ENCODE peak calls at places on chromosomes 1 and 21, in ten cellular contexts. A is epithelial cell of esophagus; G is fibroblast of gingiva; B is amniotic stem cell; C is HL-60; T is LoVo; V is activated CD4-positive, alpha-beta T cell treated with anti-CD3 and anti-CD28 coated beads for 36 hours; U is skeletal muscle cell; H is HEK293T; Z is nephron progenitor cell. D is an unnamed sample.

GRCh38 chr21:35438643-35439404 is 389.7 kb upstream of the RUNX1 start:
- DNase-seq in A (peak; percentile 57), G (no peak), B (no peak), C (peak; percentile 22), T (peak; percentile 1), V (peak; percentile 46), U (no peak), H (no peak), Z (no peak), D (peak; percentile 61)

GRCh38 chr21:46639489-46640386 is 4.3 kb downstream of the PRMT2 start:
- DNase-seq in A (peak; percentile 40), G (peak; percentile 24), B (no peak), C (no peak), T (peak; percentile 9), V (no peak), U (no peak), H (no peak), Z (no peak), D (no peak)

GRCh38 chr1:227946624-227947424 is 908 bp downstream of the WNT9A start:
- DNase-seq in A (peak; percentile 85), G (peak; percentile 45), B (peak; percentile 49), C (peak; percentile 41), T (peak; percentile 86), V (peak; percentile 78), U (peak; percentile 9), H (peak; percentile 90), Z (peak; percentile 82), D (peak; percentile 63)

GRCh38 chr1:1891349-1892078 is 627 bp upstream of the GNB1 start:
- DNase-seq in A (peak; percentile 41), G (peak; percentile 53), B (peak; percentile 20), C (peak; percentile 76), T (peak; percentile 57), V (peak; percentile 78), U (no peak), H (peak; percentile 60), Z (peak; percentile 70), D (peak; percentile 48)

GRCh38 chr21:36749935-36750578 is 51.1 kb downstream of the SIM2 start:
- DNase-seq in A (no peak), G (no peak), B (no peak), C (no peak), T (no peak), V (no peak), U (no peak), H (no peak), Z (peak; percentile 40), D (no peak)

GRCh38 chr1:241485554-241485992 is 34.0 kb downstream of the FH start:
- DNase-seq in A (peak; percentile 28), G (no peak), B (no peak), C (no peak), T (peak; percentile 8), V (no peak), U (no peak), H (no peak), Z (no peak), D (peak; percentile 39)

GRCh38 chr1:178528219-178528962 is 15.5 kb downstream of the TEX35 start:
- DNase-seq in A (no peak), G (no peak), B (no peak), C (no peak), T (no peak), V (no peak), U (no peak), H (no peak), Z (no peak), D (no peak)

GRCh38 chr1:31639543-31639942 is 5.1 kb downstream of the PEF1 start:
- DNase-seq in A (peak; percentile 89), G (peak; percentile 56), B (no peak), C (peak; percentile 75), T (no peak), V (no peak), U (peak; percentile 49), H (no peak), Z (no peak), D (no peak)

GRCh38 chr1:84856871-84857270 is 36.1 kb downstream of the LPAR3 start:
- DNase-seq in A (no peak), G (no peak), B (no peak), C (no peak), T (no peak), V (no peak), U (no peak), H (no peak), Z (no peak), D (no peak)

GRCh38 chr1:55893155-55893554 is 678.0 kb upstream of the USP24 start:
- DNase-seq in A (peak; percentile 69), G (peak; percentile 58), B (no peak), C (peak; percentile 13), T (peak; percentile 59), V (no peak), U (peak; percentile 30), H (peak; percentile 49), Z (no peak), D (peak; percentile 36)

GRCh38 chr1:117570988-117571409 is 34.8 kb upstream of the TENT5C start:
- DNase-seq in A (peak; percentile 35), G (no peak), B (no peak), C (no peak), T (peak; percentile 14), V (no peak), U (no peak), H (no peak), Z (no peak), D (no peak)

GRCh38 chr21:17853393-17854275 is 34.5 kb upstream of the C21orf91 start:
- DNase-seq in A (no peak), G (no peak), B (no peak), C (no peak), T (no peak), V (no peak), U (no peak), H (no peak), Z (no peak), D (no peak)

GRCh38 chr1:51863384-51863783 is 15.1 kb downstream of the NRDC start:
- DNase-seq in A (no peak), G (no peak), B (no peak), C (no peak), T (no peak), V (no peak), U (no peak), H (no peak), Z (no peak), D (no peak)

GRCh38 chr1:21781971-21782867 is 730 bp downstream of the USP48 start:
- DNase-seq in A (peak; percentile 71), G (peak; percentile 55), B (peak; percentile 32), C (peak; percentile 77), T (peak; percentile 42), V (peak; percentile 73), U (no peak), H (peak; percentile 37), Z (peak; percentile 10), D (no peak)

GRCh38 chr1:29341936-29342335 is 105.6 kb downstream of the PTPRU start:
- DNase-seq in A (no peak), G (no peak), B (no peak), C (no peak), T (no peak), V (no peak), U (no peak), H (no peak), Z (no peak), D (no peak)

D was measured in COLO829.